ENCODE peak calls at places on chromosomes 1 and 21, in nine cellular contexts. One of them, this sample, is unnamed.
A peak's percentile ranks its signal among the peaks of the same experiment; 100 is the strongest.

GRCh38 chr1:17016317-17016661 is 4.6 kb upstream of the ATP13A2 start:
- DNase-seq in posterior cingulate gyrus: no peak
- DNase-seq in skeletal muscle cell: no peak
- DNase-seq in fibroblast of lung: peak; percentile 40
- DNase-seq in thoracic aorta: no peak
- DNase-seq in MV-4-11: no peak
- DNase-seq in C1 segment of cervical spinal cord: no peak
- DNase-seq in AG08396: peak; percentile 17
- DNase-seq in nephron progenitor cell: no peak
- DNase-seq in this sample: no peak

GRCh38 chr1:39490596-39491145 is 765 bp upstream of the BMP8A start:
- DNase-seq in posterior cingulate gyrus: peak; percentile 51
- DNase-seq in skeletal muscle cell: no peak
- DNase-seq in fibroblast of lung: no peak
- DNase-seq in thoracic aorta: no peak
- DNase-seq in MV-4-11: no peak
- DNase-seq in C1 segment of cervical spinal cord: no peak
- DNase-seq in AG08396: no peak
- DNase-seq in nephron progenitor cell: no peak
- DNase-seq in this sample: peak; percentile 45

GRCh38 chr1:198679535-198680173 is 40.8 kb downstream of the PTPRC start:
- DNase-seq in posterior cingulate gyrus: no peak
- DNase-seq in skeletal muscle cell: no peak
- DNase-seq in fibroblast of lung: no peak
- DNase-seq in thoracic aorta: no peak
- DNase-seq in MV-4-11: no peak
- DNase-seq in C1 segment of cervical spinal cord: no peak
- DNase-seq in AG08396: no peak
- DNase-seq in nephron progenitor cell: no peak
- DNase-seq in this sample: peak; percentile 28

GRCh38 chr1:9482816-9483572 is 56.3 kb upstream of the SLC25A33 start:
- DNase-seq in posterior cingulate gyrus: no peak
- DNase-seq in skeletal muscle cell: no peak
- DNase-seq in fibroblast of lung: no peak
- DNase-seq in thoracic aorta: no peak
- DNase-seq in MV-4-11: no peak
- DNase-seq in C1 segment of cervical spinal cord: no peak
- DNase-seq in AG08396: no peak
- DNase-seq in nephron progenitor cell: no peak
- DNase-seq in this sample: no peak

GRCh38 chr1:159056069-159056698 is 20.4 kb downstream of the AIM2 start:
- DNase-seq in posterior cingulate gyrus: no peak
- DNase-seq in skeletal muscle cell: no peak
- DNase-seq in fibroblast of lung: no peak
- DNase-seq in thoracic aorta: no peak
- DNase-seq in MV-4-11: peak; percentile 38
- DNase-seq in C1 segment of cervical spinal cord: no peak
- DNase-seq in AG08396: no peak
- DNase-seq in nephron progenitor cell: no peak
- DNase-seq in this sample: no peak

GRCh38 chr21:17660449-17660848 is 47.7 kb upstream of the BTG3 start:
- DNase-seq in posterior cingulate gyrus: no peak
- DNase-seq in skeletal muscle cell: no peak
- DNase-seq in fibroblast of lung: no peak
- DNase-seq in thoracic aorta: no peak
- DNase-seq in MV-4-11: peak; percentile 74
- DNase-seq in C1 segment of cervical spinal cord: no peak
- DNase-seq in AG08396: no peak
- DNase-seq in nephron progenitor cell: no peak
- DNase-seq in this sample: no peak

GRCh38 chr1:97778718-97779117 is 142.1 kb downstream of the DPYD start:
- DNase-seq in posterior cingulate gyrus: no peak
- DNase-seq in skeletal muscle cell: no peak
- DNase-seq in fibroblast of lung: peak; percentile 56
- DNase-seq in thoracic aorta: no peak
- DNase-seq in MV-4-11: no peak
- DNase-seq in C1 segment of cervical spinal cord: no peak
- DNase-seq in AG08396: no peak
- DNase-seq in nephron progenitor cell: no peak
- DNase-seq in this sample: no peak

GRCh38 chr1:115807723-115808122 is 33.2 kb downstream of the NHLH2 start:
- DNase-seq in posterior cingulate gyrus: no peak
- DNase-seq in skeletal muscle cell: peak; percentile 36
- DNase-seq in fibroblast of lung: peak; percentile 81
- DNase-seq in thoracic aorta: no peak
- DNase-seq in MV-4-11: peak; percentile 66
- DNase-seq in C1 segment of cervical spinal cord: no peak
- DNase-seq in AG08396: peak; percentile 52
- DNase-seq in nephron progenitor cell: peak; percentile 58
- DNase-seq in this sample: no peak

GRCh38 chr1:154095456-154095855 is 59.4 kb downstream of the NUP210L start:
- DNase-seq in posterior cingulate gyrus: no peak
- DNase-seq in skeletal muscle cell: no peak
- DNase-seq in fibroblast of lung: no peak
- DNase-seq in thoracic aorta: no peak
- DNase-seq in MV-4-11: no peak
- DNase-seq in C1 segment of cervical spinal cord: no peak
- DNase-seq in AG08396: no peak
- DNase-seq in nephron progenitor cell: no peak
- DNase-seq in this sample: no peak

GRCh38 chr1:168879906-168880734 is 151.1 kb upstream of the DPT start:
- DNase-seq in posterior cingulate gyrus: no peak
- DNase-seq in skeletal muscle cell: no peak
- DNase-seq in fibroblast of lung: peak; percentile 47
- DNase-seq in thoracic aorta: no peak
- DNase-seq in MV-4-11: no peak
- DNase-seq in C1 segment of cervical spinal cord: no peak
- DNase-seq in AG08396: no peak
- DNase-seq in nephron progenitor cell: no peak
- DNase-seq in this sample: peak; percentile 53

GRCh38 chr1:204108312-204109141 is 35.6 kb downstream of the SOX13 start:
- DNase-seq in posterior cingulate gyrus: no peak
- DNase-seq in skeletal muscle cell: no peak
- DNase-seq in fibroblast of lung: no peak
- DNase-seq in thoracic aorta: no peak
- DNase-seq in MV-4-11: no peak
- DNase-seq in C1 segment of cervical spinal cord: no peak
- DNase-seq in AG08396: no peak
- DNase-seq in nephron progenitor cell: peak; percentile 30
- DNase-seq in this sample: no peak

GRCh38 chr1:247885011-247885410 is 10.4 kb upstream of the OR2W3 start:
- DNase-seq in posterior cingulate gyrus: no peak
- DNase-seq in skeletal muscle cell: no peak
- DNase-seq in fibroblast of lung: no peak
- DNase-seq in thoracic aorta: no peak
- DNase-seq in MV-4-11: no peak
- DNase-seq in C1 segment of cervical spinal cord: no peak
- DNase-seq in AG08396: no peak
- DNase-seq in nephron progenitor cell: no peak
- DNase-seq in this sample: no peak

GRCh38 chr21:15000076-15000475 is 64.7 kb downstream of the NRIP1 start:
- DNase-seq in posterior cingulate gyrus: no peak
- DNase-seq in skeletal muscle cell: no peak
- DNase-seq in fibroblast of lung: peak; percentile 34
- DNase-seq in thoracic aorta: no peak
- DNase-seq in MV-4-11: no peak
- DNase-seq in C1 segment of cervical spinal cord: no peak
- DNase-seq in AG08396: peak; percentile 26
- DNase-seq in nephron progenitor cell: no peak
- DNase-seq in this sample: no peak

GRCh38 chr1:177181280-177181630 is 10.5 kb downstream of the BRINP2 start:
- DNase-seq in posterior cingulate gyrus: no peak
- DNase-seq in skeletal muscle cell: no peak
- DNase-seq in fibroblast of lung: no peak
- DNase-seq in thoracic aorta: no peak
- DNase-seq in MV-4-11: no peak
- DNase-seq in C1 segment of cervical spinal cord: no peak
- DNase-seq in AG08396: no peak
- DNase-seq in nephron progenitor cell: no peak
- DNase-seq in this sample: no peak

GRCh38 chr1:89523597-89524368 is 846 bp upstream of the LRRC8B start:
- DNase-seq in posterior cingulate gyrus: no peak
- DNase-seq in skeletal muscle cell: no peak
- DNase-seq in fibroblast of lung: peak; percentile 47
- DNase-seq in thoracic aorta: no peak
- DNase-seq in MV-4-11: peak; percentile 49
- DNase-seq in C1 segment of cervical spinal cord: no peak
- DNase-seq in AG08396: no peak
- DNase-seq in nephron progenitor cell: peak; percentile 32
- DNase-seq in this sample: no peak

This sample was measured in mucosa of descending colon.